ENCODE peak calls at places on chromosomes 3 and 15, in seven cellular contexts. Y is B cell; V is NCI-H82; R is HFF-Myc; L is Calu3; H is stimulated activated naive B cell treated with anti-CD40 and anti-IgM and Interleukin-4, amounts not matched to agents 10 μg/mL and 1 μg/mL and 100 μg/mL, for 72 hours; N is iris pigment epithelial cell. C is an unnamed sample.

GRCh38 chr3:124352143-124352528 is 360.2 kb upstream of the ROPN1 start:
- DNase-seq in R (no peak), L (no peak), V (no peak), H (no peak), Y (no peak), N (no peak), C (no peak)

GRCh38 chr3:17491601-17492000 is 250.8 kb downstream of the TBC1D5 start:
- DNase-seq in V (no peak), H (no peak), L (no peak), Y (no peak), N (peak; percentile 89), R (peak; percentile 11), C (peak; percentile 79)

GRCh38 chr3:13301295-13301987 is 118.7 kb downstream of the NUP210 start:
- DNase-seq in H (peak; percentile 20), Y (no peak), N (peak; percentile 75), R (peak; percentile 63), L (no peak), V (no peak), C (peak; percentile 68)

GRCh38 chr3:188092648-188093047 is 61.3 kb upstream of the LPP start:
- DNase-seq in L (no peak), N (no peak), R (peak; percentile 14), V (no peak), H (peak; percentile 57), Y (peak; percentile 61), C (peak; percentile 46)

GRCh38 chr3:148006508-148006907 is 597.3 kb downstream of the ZIC1 start:
- DNase-seq in N (peak; percentile 78), H (no peak), L (no peak), R (peak; percentile 19), Y (no peak), V (no peak), C (peak; percentile 88)

GRCh38 chr3:151697496-151697895 is 36.2 kb upstream of the AADACL2 start:
- DNase-seq in R (no peak), V (no peak), N (peak; percentile 76), H (no peak), Y (no peak), L (peak; percentile 10), C (no peak)

GRCh38 chr3:172749201-172749965 is 1.1 kb upstream of the ECT2 start:
- DNase-seq in V (no peak), H (no peak), L (peak; percentile 80), Y (no peak), N (peak; percentile 88), R (peak; percentile 90), C (peak; percentile 77)

GRCh38 chr15:70066422-70066821 is 31.3 kb downstream of the TLE3 start:
- DNase-seq in V (no peak), Y (no peak), H (no peak), N (peak; percentile 32), L (no peak), R (no peak), C (no peak)

GRCh38 chr3:64766463-64766862 is 78.7 kb upstream of the ADAMTS9 start:
- DNase-seq in N (no peak), Y (no peak), H (no peak), V (no peak), R (no peak), L (no peak), C (no peak)

GRCh38 chr3:164679245-164679644 is 399.1 kb downstream of the SI start:
- DNase-seq in V (peak; percentile 66), R (no peak), H (no peak), N (no peak), Y (no peak), L (no peak), C (no peak)

GRCh38 chr3:172084871-172085556 is 45.6 kb downstream of the FNDC3B start:
- DNase-seq in Y (no peak), L (no peak), H (no peak), R (no peak), N (peak; percentile 82), V (no peak), C (peak; percentile 29)

GRCh38 chr3:20747736-20748135 is 561.7 kb upstream of the SGO1 start:
- DNase-seq in R (no peak), V (no peak), Y (no peak), L (no peak), N (peak; percentile 8), H (no peak), C (peak; percentile 4)

GRCh38 chr3:134527037-134527436 is 41.2 kb downstream of the CEP63 start:
- DNase-seq in H (no peak), R (no peak), Y (no peak), L (peak; percentile 38), N (peak; percentile 34), V (peak; percentile 38), C (peak; percentile 11)

GRCh38 chr15:100772478-100773378 is 106.9 kb upstream of the ALDH1A3 start:
- DNase-seq in L (no peak), R (no peak), N (no peak), H (no peak), V (peak; percentile 88), Y (no peak), C (no peak)

GRCh38 chr3:43755511-43756200 is 64.9 kb downstream of the ABHD5 start:
- DNase-seq in N (no peak), R (no peak), L (no peak), H (no peak), V (no peak), Y (peak; percentile 0), C (no peak)

GRCh38 chr3:73213906-73214305 is 152.4 kb downstream of the EBLN2 start:
- DNase-seq in L (no peak), V (no peak), R (no peak), N (peak; percentile 24), Y (no peak), H (no peak), C (no peak)

C was measured in RPMI7951.